ENCODE peak calls at places on chromosomes 3 and 15, in eight cellular contexts. J is fibroblast of lung, A is Right ventricle myocardium superior, D is NCI-H1105, U is upper lobe of right lung, H is MM.1S, G is GM19239, K is HS-5. S is an unnamed sample.

GRCh38 chr15:25181290-25182097 is 226.7 kb downstream of the SNRPN start:
- DNase-seq in U (peak), D (no peak), G (no peak), A (peak), J (no peak), H (no peak), K (no peak), S (peak)

GRCh38 chr15:38005949-38006800 is 71.7 kb downstream of the TMCO5A start:
- DNase-seq in G (no peak), D (no peak), H (no peak), U (no peak), J (no peak), K (no peak), A (no peak), S (no peak)

GRCh38 chr3:111650378-111651275 is 55.5 kb upstream of the ZBED2 start:
- DNase-seq in J (no peak), G (no peak), D (no peak), K (no peak), H (no peak), A (no peak), U (no peak), S (no peak)

GRCh38 chr15:40900256-40901052 is 6.2 kb downstream of the VPS18 start:
- DNase-seq in A (no peak), U (no peak), D (no peak), K (no peak), H (no peak), J (no peak), G (no peak), S (no peak)

GRCh38 chr15:93302080-93302765 is 213.2 kb upstream of the RGMA start:
- DNase-seq in U (no peak), H (no peak), J (no peak), K (no peak), A (no peak), G (no peak), D (no peak), S (peak)

GRCh38 chr3:134777341-134777740 is 17.7 kb upstream of the EPHB1 start:
- DNase-seq in G (no peak), K (no peak), J (no peak), H (peak), D (no peak), U (no peak), A (no peak), S (peak)

GRCh38 chr15:29690765-29691475 is 131.3 kb downstream of the TJP1 start:
- DNase-seq in K (no peak), D (no peak), U (no peak), H (no peak), J (peak), A (no peak), G (no peak), S (no peak)

GRCh38 chr3:171614318-171614967 is 154.2 kb upstream of the TNIK start:
- DNase-seq in J (peak), A (no peak), D (no peak), U (no peak), H (peak), G (no peak), K (no peak), S (no peak)

GRCh38 chr15:61830536-61831330 is 229.5 kb downstream of the VPS13C start:
- DNase-seq in K (no peak), G (no peak), D (no peak), A (no peak), U (no peak), J (no peak), H (no peak), S (peak)

GRCh38 chr3:196740476-196741400 is 1.1 kb downstream of the PAK2 start:
- DNase-seq in K (no peak), U (peak), D (peak), H (peak), G (no peak), A (no peak), J (peak), S (no peak)

GRCh38 chr15:36544518-36545383 is 34.7 kb upstream of the CDIN1 start:
- DNase-seq in H (no peak), A (no peak), D (no peak), U (no peak), K (no peak), J (peak), G (no peak), S (no peak)

GRCh38 chr3:5250467-5251195 is 63.1 kb downstream of the EDEM1 start:
- DNase-seq in G (no peak), U (no peak), K (no peak), D (no peak), A (no peak), J (peak), H (no peak), S (no peak)

GRCh38 chr3:141798455-141798854 is 35.2 kb downstream of the GRK7 start:
- DNase-seq in D (no peak), A (peak), K (no peak), J (peak), G (no peak), H (no peak), U (no peak), S (no peak)

GRCh38 chr3:24598691-24599090 is 104.0 kb upstream of the THRB start:
- DNase-seq in A (no peak), K (no peak), U (no peak), H (no peak), J (peak), G (no peak), D (no peak), S (no peak)

GRCh38 chr3:49199244-49199899 is 28.0 kb downstream of the KLHDC8B start:
- DNase-seq in K (peak), D (no peak), H (no peak), J (peak), A (peak), U (peak), G (no peak), S (no peak)

GRCh38 chr15:82798104-82798503 is 7.8 kb downstream of the FSD2 start:
- DNase-seq in G (no peak), J (no peak), U (no peak), D (no peak), K (no peak), H (no peak), A (no peak), S (no peak)

GRCh38 chr3:197482001-197482400 is 73.8 kb downstream of the BDH1 start:
- DNase-seq in G (no peak), J (peak), H (no peak), U (no peak), K (no peak), D (no peak), A (no peak), S (no peak)

GRCh38 chr3:50251220-50251619 is 15.2 kb downstream of the GNAI2 start:
- DNase-seq in G (no peak), D (no peak), A (no peak), K (no peak), U (no peak), J (peak), H (no peak), S (no peak)

GRCh38 chr3:148791296-148791695 is 36.3 kb upstream of the CPB1 start:
- DNase-seq in A (no peak), U (no peak), G (no peak), D (no peak), K (no peak), H (no peak), J (peak), S (no peak)

GRCh38 chr3:129061077-129061887 is 703 bp downstream of the GP9 start:
- DNase-seq in G (no peak), U (no peak), D (no peak), A (no peak), J (no peak), K (no peak), H (no peak), S (no peak)

GRCh38 chr15:101027920-101028319 is 108.8 kb downstream of the LRRK1 start:
- DNase-seq in D (no peak), K (no peak), U (no peak), G (no peak), A (no peak), H (no peak), J (no peak), S (no peak)

GRCh38 chr3:66302288-66302687 is 81.5 kb downstream of the SLC25A26 start:
- DNase-seq in A (no peak), K (no peak), H (no peak), D (no peak), J (no peak), U (no peak), G (no peak), S (no peak)

GRCh38 chr3:185852562-185853135 is 27.8 kb upstream of the IGF2BP2 start:
- DNase-seq in H (no peak), G (no peak), K (no peak), A (no peak), J (no peak), U (no peak), D (no peak), S (no peak)

GRCh38 chr15:69939513-69940440 is 157.9 kb downstream of the TLE3 start:
- DNase-seq in J (peak), G (no peak), U (no peak), A (no peak), H (peak), K (no peak), D (no peak), S (no peak)

GRCh38 chr3:195757371-195757770 is 36.6 kb downstream of the MUC20 start:
- DNase-seq in H (no peak), D (no peak), A (no peak), U (peak), G (no peak), K (no peak), J (no peak), S (no peak)

GRCh38 chr3:59968510-59968909 is 918.7 kb upstream of the CFAP20DC start:
- DNase-seq in D (no peak), H (no peak), G (no peak), K (no peak), U (no peak), A (no peak), J (peak), S (no peak)

GRCh38 chr3:134381836-134382442 is 7.7 kb upstream of the AMOTL2 start:
- DNase-seq in G (no peak), K (no peak), U (peak), A (no peak), D (no peak), J (no peak), H (no peak), S (peak)

GRCh38 chr15:81168680-81169079 is 28.0 kb upstream of the IL16 start:
- DNase-seq in H (no peak), J (no peak), U (no peak), D (no peak), A (no peak), K (no peak), G (no peak), S (no peak)

GRCh38 chr3:184546252-184546651 is 15.3 kb upstream of the EPHB3 start:
- DNase-seq in J (no peak), H (no peak), A (no peak), G (no peak), D (no peak), K (no peak), U (peak), S (peak)

GRCh38 chr3:52205727-52206372 is 7.9 kb downstream of the ALAS1 start:
- DNase-seq in G (no peak), K (no peak), J (peak), A (no peak), D (no peak), H (no peak), U (no peak), S (no peak)

GRCh38 chr3:11201246-11202024 is 47.1 kb downstream of the HRH1 start:
- DNase-seq in K (no peak), G (no peak), U (no peak), H (no peak), J (peak), A (no peak), D (no peak), S (no peak)

GRCh38 chr3:111385971-111386495 is 156.0 kb upstream of the CD96 start:
- DNase-seq in K (no peak), D (no peak), G (no peak), J (no peak), U (no peak), H (no peak), A (no peak), S (no peak)

GRCh38 chr3:42262525-42262924 is 3.5 kb downstream of the CCK start:
- DNase-seq in J (peak), A (no peak), K (peak), H (no peak), G (no peak), U (no peak), D (no peak), S (no peak)

GRCh38 chr15:67746022-67746421 is 79.3 kb upstream of the SKOR1 start:
- DNase-seq in D (no peak), G (no peak), U (no peak), J (no peak), H (no peak), K (peak), A (no peak), S (no peak)

GRCh38 chr15:65376767-65377104 is 1.1 kb downstream of the IGDCC3 start:
- DNase-seq in G (no peak), J (no peak), K (no peak), A (no peak), U (no peak), D (peak), H (no peak), S (no peak)

GRCh38 chr15:87959080-87959479 is 297.5 kb downstream of the NTRK3 start:
- DNase-seq in J (no peak), K (no peak), G (no peak), D (no peak), A (no peak), H (no peak), U (no peak), S (no peak)

GRCh38 chr3:30492581-30493192 is 113.7 kb upstream of the TGFBR2 start:
- DNase-seq in U (no peak), H (no peak), D (no peak), K (peak), J (peak), G (no peak), A (no peak), S (no peak)

GRCh38 chr15:100350434-100351226 is 8.9 kb upstream of the ADAMTS17 start:
- DNase-seq in A (no peak), U (no peak), D (no peak), H (peak), J (peak), G (no peak), K (no peak), S (no peak)